ENCODE peak calls at places on chromosomes 1 and 21, in seven cellular contexts. A is CD8-positive, alpha-beta memory T cell; L is dorsolateral prefrontal cortex; E is testis; G is CD8-positive, alpha-beta T cell; J is cardiac fibroblast; F is MM.1S. Y is an unnamed sample.

GRCh38 chr1:29162476-29163138 is 19.1 kb downstream of the SRSF4 start:
- DNase-seq in F (no peak), G (no peak), A (no peak), J (no peak), L (no peak), E (no peak), Y (no peak)

GRCh38 chr1:233394860-233395717 is 67.6 kb downstream of the MAP3K21 start:
- DNase-seq in F (peak), G (no peak), L (no peak), J (peak), A (no peak), E (peak), Y (peak)

GRCh38 chr1:19942657-19943056 is 19.2 kb upstream of the PLA2G2E start:
- DNase-seq in L (no peak), F (no peak), G (no peak), A (no peak), E (no peak), J (no peak), Y (no peak)

GRCh38 chr1:23437355-23437664 is 12.8 kb upstream of the TCEA3 start:
- DNase-seq in F (no peak), G (no peak), L (no peak), E (no peak), J (no peak), A (no peak), Y (no peak)

GRCh38 chr1:191290441-191290840 is 812.8 kb upstream of the BRINP3 start:
- DNase-seq in F (no peak), A (no peak), E (no peak), G (no peak), L (no peak), J (no peak), Y (no peak)

GRCh38 chr1:33612877-33613487 is 140.5 kb downstream of the ZSCAN20 start:
- DNase-seq in G (peak), L (peak), E (peak), F (peak), J (peak), A (no peak), Y (peak)

GRCh38 chr1:112698366-112699310 is 8.3 kb downstream of the RHOC start:
- DNase-seq in G (no peak), J (no peak), L (no peak), F (no peak), E (peak), A (peak), Y (no peak)

GRCh38 chr21:17359781-17360180 is 153.1 kb upstream of the CXADR start:
- DNase-seq in G (no peak), J (no peak), F (no peak), A (no peak), L (no peak), E (no peak), Y (no peak)

GRCh38 chr1:36609241-36610027 is 126.7 kb upstream of the CSF3R start:
- DNase-seq in A (no peak), G (no peak), J (peak), E (peak), L (peak), F (peak), Y (peak)

GRCh38 chr1:234624718-234625117 is 14.7 kb upstream of the IRF2BP2 start:
- DNase-seq in L (no peak), A (no peak), E (no peak), G (no peak), J (peak), F (no peak), Y (no peak)

GRCh38 chr1:17668638-17669175 is 86.4 kb upstream of the ACTL8 start:
- DNase-seq in J (no peak), A (no peak), F (no peak), L (no peak), E (no peak), G (no peak), Y (no peak)

GRCh38 chr1:30706528-30706927 is 16.9 kb downstream of the MATN1 start:
- DNase-seq in A (no peak), E (peak), F (no peak), J (peak), G (no peak), L (peak), Y (no peak)

GRCh38 chr1:115807723-115808122 is 33.2 kb downstream of the NHLH2 start:
- DNase-seq in A (no peak), F (peak), E (peak), J (peak), L (no peak), G (no peak), Y (peak)

GRCh38 chr21:17793675-17794123 is 25.5 kb downstream of the C21orf91 start:
- DNase-seq in G (no peak), F (peak), L (no peak), A (no peak), J (peak), E (no peak), Y (peak)

GRCh38 chr1:39272027-39272790 is 67.7 kb downstream of the MACF1 start:
- DNase-seq in J (peak), G (no peak), F (peak), L (no peak), A (no peak), E (no peak), Y (peak)

GRCh38 chr1:59520759-59521442 is 224.0 kb downstream of the FGGY start:
- DNase-seq in F (no peak), L (no peak), E (peak), G (no peak), A (no peak), J (peak), Y (no peak)

GRCh38 chr1:115300087-115300856 is 37.8 kb downstream of the NGF start:
- DNase-seq in L (no peak), J (no peak), A (no peak), E (no peak), F (no peak), G (no peak), Y (peak)

GRCh38 chr1:151196292-151196800 is 2.0 kb upstream of the PIP5K1A start:
- DNase-seq in A (peak), J (peak), L (no peak), E (peak), G (no peak), F (peak), Y (peak)

GRCh38 chr1:7941437-7941793 is 776 bp upstream of the TNFRSF9 start:
- DNase-seq in F (no peak), L (no peak), G (no peak), E (no peak), J (no peak), A (no peak), Y (no peak)

GRCh38 chr1:95216292-95216990 is 17.6 kb upstream of the RWDD3 start:
- DNase-seq in G (no peak), J (no peak), F (no peak), E (no peak), A (no peak), L (no peak), Y (peak)

GRCh38 chr1:39905142-39905541 is 3.4 kb upstream of the MYCL start:
- DNase-seq in E (no peak), A (no peak), J (no peak), F (no peak), L (no peak), G (no peak), Y (no peak)

GRCh38 chr1:97906567-97907228 is 14.1 kb downstream of the DPYD start:
- DNase-seq in F (no peak), E (no peak), G (no peak), A (no peak), L (no peak), J (peak), Y (no peak)

GRCh38 chr1:72186733-72187307 is 95.5 kb downstream of the NEGR1 start:
- DNase-seq in E (no peak), G (no peak), L (no peak), F (peak), J (peak), A (no peak), Y (no peak)

GRCh38 chr1:44361478-44361877 is 6.4 kb upstream of the ERI3 start:
- DNase-seq in A (no peak), L (no peak), E (no peak), F (no peak), J (peak), G (no peak), Y (no peak)

GRCh38 chr1:38055965-38056364 is 9.4 kb upstream of the POU3F1 start:
- DNase-seq in F (no peak), A (no peak), E (no peak), L (no peak), J (no peak), G (no peak), Y (no peak)

GRCh38 chr1:212242288-212242984 is 42.8 kb upstream of the PPP2R5A start:
- DNase-seq in F (no peak), J (no peak), A (no peak), G (no peak), E (no peak), L (no peak), Y (no peak)

GRCh38 chr1:24112381-24113169 is 640 bp upstream of the MYOM3 start:
- DNase-seq in E (peak), A (peak), J (peak), G (peak), F (peak), L (peak), Y (peak)

GRCh38 chr1:82464362-82464931 is 663.7 kb downstream of the ADGRL2 start:
- DNase-seq in F (no peak), L (no peak), A (no peak), J (peak), G (no peak), E (peak), Y (no peak)

GRCh38 chr1:13619909-13620308 is 36.3 kb downstream of the PDPN start:
- DNase-seq in G (no peak), L (peak), A (no peak), J (peak), F (no peak), E (peak), Y (no peak)

GRCh38 chr1:13617773-13618172 is 34.1 kb downstream of the PDPN start:
- DNase-seq in E (no peak), L (no peak), F (no peak), J (no peak), G (no peak), A (no peak), Y (no peak)

GRCh38 chr1:13618483-13618882 is 34.9 kb downstream of the PDPN start:
- DNase-seq in E (no peak), L (no peak), J (no peak), F (no peak), G (no peak), A (no peak), Y (no peak)

GRCh38 chr1:13617108-13617507 is 33.5 kb downstream of the PDPN start:
- DNase-seq in G (no peak), L (no peak), E (no peak), A (no peak), F (no peak), J (peak), Y (no peak)

GRCh38 chr1:13616234-13616633 is 32.6 kb downstream of the PDPN start:
- DNase-seq in J (no peak), F (no peak), A (no peak), G (no peak), E (no peak), L (no peak), Y (no peak)
- H3K4me3 ChIP-seq in J (no peak), F (no peak), A (no peak), G (no peak), E (no peak), L (no peak), Y (no peak)

DNA sequence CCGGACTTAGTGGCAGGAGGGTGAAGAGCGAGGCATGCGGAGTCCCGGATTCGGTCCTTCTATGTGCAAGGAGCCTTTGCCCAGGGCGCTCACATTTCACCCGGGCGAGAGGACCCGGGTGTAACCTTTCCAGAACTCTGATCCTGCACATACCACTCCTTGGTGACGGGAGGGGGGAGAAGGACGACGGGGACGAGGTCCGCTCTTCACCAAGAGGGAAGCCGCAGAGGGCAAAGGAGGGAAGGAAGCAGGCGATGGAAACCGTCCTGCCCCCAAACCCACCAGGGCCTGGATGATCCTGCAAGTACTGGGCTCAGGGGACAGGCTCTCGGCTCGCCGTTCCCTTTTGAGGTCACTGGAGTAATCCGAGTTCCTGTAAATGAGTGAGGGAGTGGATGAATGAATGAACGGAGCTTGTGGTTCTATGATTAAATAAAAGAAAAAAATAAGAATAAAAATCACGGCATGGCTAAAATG is 993 bp downstream of the SYPL2 start:
- DNase-seq in E (peak), A (no peak), F (no peak), L (no peak), G (no peak), J (no peak), Y (no peak)
- H3K4me3 ChIP-seq in E (peak), A (no peak), F (no peak), L (no peak), G (no peak), J (no peak), Y (no peak)

GRCh38 chr1:65149391-65149729 is 1.4 kb downstream of the AK4 start:
- DNase-seq in L (no peak), G (no peak), E (no peak), F (no peak), A (no peak), J (no peak), Y (no peak)

GRCh38 chr1:65148548-65149390 is 766 bp downstream of the AK4 start:
- DNase-seq in E (peak), G (peak), J (peak), L (no peak), F (peak), A (no peak), Y (peak)

GRCh38 chr1:65151641-65152040 is 3.6 kb downstream of the AK4 start:
- DNase-seq in J (no peak), F (no peak), L (no peak), A (no peak), E (no peak), G (no peak), Y (no peak)

GRCh38 chr1:65150583-65151263 is 2.7 kb downstream of the AK4 start:
- DNase-seq in F (no peak), L (no peak), E (no peak), J (no peak), A (no peak), G (no peak), Y (no peak)

GRCh38 chr1:65149753-65150463 is 1.9 kb downstream of the AK4 start:
- DNase-seq in F (no peak), G (no peak), J (no peak), L (no peak), A (no peak), E (no peak), Y (no peak)
- H3K4me3 ChIP-seq in F (no peak), G (no peak), J (peak), L (peak), A (no peak), E (peak), Y (peak)

GRCh38 chr1:51482881-51483280 is 36.2 kb downstream of the EPS15 start:
- DNase-seq in G (no peak), E (no peak), J (no peak), L (no peak), F (no peak), A (no peak), Y (no peak)
- H3K4me3 ChIP-seq in G (no peak), E (no peak), J (no peak), L (no peak), F (no peak), A (no peak), Y (no peak)

DNA sequence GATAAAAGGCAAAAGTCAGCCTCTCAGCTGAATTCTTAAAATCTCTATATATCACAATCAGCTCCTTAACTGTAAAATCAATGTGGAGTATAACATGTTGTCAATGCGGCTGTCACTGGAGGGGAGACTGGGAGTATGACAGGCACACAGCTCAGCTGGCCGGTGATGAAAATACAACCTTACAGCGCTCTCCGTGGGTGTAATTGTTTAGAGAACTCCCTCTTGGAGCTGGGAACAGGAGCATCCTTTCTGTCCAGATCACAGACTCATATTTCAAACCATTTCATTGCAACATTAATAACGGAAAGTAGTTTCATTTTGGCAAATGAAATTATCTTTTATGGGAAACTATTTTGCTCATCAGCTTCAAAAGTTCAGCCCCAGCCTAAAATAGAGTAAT is 324.6 kb downstream of the KCTD3 start:
- DNase-seq in G (no peak), L (no peak), A (no peak), J (no peak), E (no peak), F (no peak), Y (no peak)
- H3K4me3 ChIP-seq in G (no peak), L (no peak), A (no peak), J (no peak), E (no peak), F (no peak), Y (no peak)

GRCh38 chr1:229432905-229433304 is 989 bp downstream of the ACTA1 start:
- DNase-seq in J (no peak), A (no peak), L (no peak), G (no peak), E (no peak), F (no peak), Y (no peak)

GRCh38 chr1:229431270-229432115 is 2.4 kb downstream of the ACTA1 start:
- DNase-seq in A (no peak), E (no peak), L (no peak), F (no peak), J (no peak), G (no peak), Y (no peak)

GRCh38 chr1:229428256-229428655 is 5.6 kb downstream of the ACTA1 start:
- DNase-seq in J (no peak), L (no peak), F (peak), A (no peak), G (no peak), E (no peak), Y (no peak)

GRCh38 chr1:229432116-229432461 is 1.8 kb downstream of the ACTA1 start:
- DNase-seq in G (no peak), A (no peak), J (no peak), E (no peak), L (no peak), F (no peak), Y (no peak)

DNA sequence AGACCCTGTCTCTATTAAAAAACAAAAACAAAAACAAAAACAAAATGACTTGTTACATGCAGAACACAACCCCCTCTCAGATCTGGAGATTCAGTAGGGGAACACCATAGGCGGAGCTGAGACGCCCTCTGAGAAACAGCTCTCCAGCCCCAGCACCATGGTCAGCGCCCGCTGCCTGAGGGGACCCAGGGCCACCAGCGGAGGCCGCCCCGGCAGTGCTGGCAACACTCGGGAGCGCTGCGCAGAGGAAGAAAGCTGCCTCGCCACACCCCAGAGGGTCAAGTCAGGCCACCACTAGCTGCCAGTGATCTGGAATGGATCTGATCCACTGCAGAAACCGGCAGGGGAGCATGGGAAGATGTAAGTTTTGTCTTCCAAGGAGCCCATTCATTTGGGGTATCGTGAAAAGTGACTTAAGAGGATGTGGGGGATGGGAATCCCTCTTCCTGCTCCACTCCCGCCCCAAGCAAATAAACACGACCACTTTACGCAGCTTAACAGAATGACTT is 3.1 kb downstream of the ACTA1 start:
- DNase-seq in G (peak), F (no peak), E (peak), J (peak), A (no peak), L (no peak), Y (peak)
- H3K4me3 ChIP-seq in G (peak), F (no peak), E (no peak), J (no peak), A (peak), L (no peak), Y (no peak)

GRCh38 chr21:34018185-34018584 is 55.2 kb upstream of the MRPS6 start:
- DNase-seq in G (no peak), A (no peak), L (no peak), F (peak), E (no peak), J (no peak), Y (peak)

GRCh38 chr21:34018910-34019309 is 54.5 kb upstream of the MRPS6 start:
- DNase-seq in E (no peak), L (no peak), J (no peak), F (peak), G (no peak), A (no peak), Y (peak)

GRCh38 chr21:34020934-34021553 is 52.3 kb upstream of the MRPS6 start:
- DNase-seq in A (no peak), F (no peak), E (no peak), G (no peak), J (no peak), L (no peak), Y (no peak)

GRCh38 chr21:34020005-34020847 is 53.2 kb upstream of the MRPS6 start:
- DNase-seq in G (no peak), J (no peak), A (no peak), E (no peak), F (peak), L (no peak), Y (peak)

GRCh38 chr21:34019402-34019801 is 54.0 kb upstream of the MRPS6 start:
- DNase-seq in E (no peak), G (no peak), F (no peak), L (no peak), J (no peak), A (no peak), Y (peak)
- H3K4me3 ChIP-seq in E (no peak), G (no peak), F (no peak), L (no peak), J (no peak), A (no peak), Y (peak)

DNA sequence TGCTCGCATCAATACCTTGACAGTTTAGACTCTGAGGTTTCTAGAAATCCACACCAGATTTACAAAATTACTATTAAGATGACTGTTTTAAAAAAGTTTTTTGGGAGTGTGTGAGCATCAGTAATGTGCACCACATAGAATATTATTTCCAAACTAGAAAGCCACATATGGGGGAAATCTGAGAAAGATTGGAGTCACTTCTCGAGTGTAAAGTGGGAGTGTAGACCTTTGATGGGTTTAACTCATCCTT is 757 bp downstream of the RIMKLA start:
- DNase-seq in F (no peak), G (no peak), J (no peak), E (no peak), L (no peak), A (no peak), Y (no peak)
- H3K4me3 ChIP-seq in F (peak), G (peak), J (no peak), E (peak), L (peak), A (no peak), Y (peak)

GRCh38 chr1:87977145-87977544 is 648.5 kb downstream of the LMO4 start:
- DNase-seq in A (no peak), E (no peak), F (no peak), G (no peak), J (no peak), L (no peak), Y (no peak)
- H3K4me3 ChIP-seq in A (no peak), E (no peak), F (no peak), G (no peak), J (no peak), L (no peak), Y (no peak)